ENCODE peak calls at places on chromosomes 1 and 21, in six cellular contexts. C is Caki2; I is stimulated activated naive B cell treated with anti-CD40 and anti-IgM and Interleukin-4, amounts not matched to agents 10 μg/mL and 1 μg/mL and 100 μg/mL, for 72 hours; T is left ventricle myocardium inferior; Z is activated CD4-positive, CD25-positive, alpha-beta regulatory T cell treated with anti-CD3 and anti-CD28 coated beads, Interleukin-2, amount 50 U/mL, for 16 hours; E is ELR. L is an unnamed sample.

GRCh38 chr1:118716775-118717174 is 271.4 kb downstream of the TBX15 start:
- DNase-seq in I (no peak), T (no peak), E (peak), Z (no peak), C (no peak), L (no peak)

GRCh38 chr1:5519366-5520135 is 472.7 kb downstream of the NPHP4 start:
- DNase-seq in I (no peak), T (no peak), E (no peak), C (no peak), Z (no peak), L (peak)

GRCh38 chr1:91569411-91570104 is 68.9 kb downstream of the CDC7 start:
- DNase-seq in E (peak), C (peak), Z (no peak), I (no peak), T (peak), L (no peak)

GRCh38 chr21:27825035-27825434 is 858.1 kb upstream of the ADAMTS5 start:
- DNase-seq in T (no peak), E (no peak), Z (no peak), C (no peak), I (no peak), L (no peak)

GRCh38 chr1:221013691-221014293 is 134.5 kb downstream of the HLX start:
- DNase-seq in C (no peak), E (no peak), Z (no peak), T (no peak), I (no peak), L (no peak)

GRCh38 chr1:148383966-148384365 is 99.1 kb downstream of the PPIAL4G start:
- DNase-seq in E (no peak), C (no peak), T (no peak), I (no peak), Z (no peak), L (no peak)

GRCh38 chr1:156922986-156923564 is 2.6 kb downstream of the LRRC71 start:
- DNase-seq in E (no peak), I (no peak), T (no peak), Z (no peak), C (no peak), L (no peak)

GRCh38 chr1:16383917-16384316 is 16.9 kb downstream of the SZRD1 start:
- DNase-seq in C (no peak), Z (no peak), I (no peak), E (peak), T (no peak), L (no peak)

GRCh38 chr1:106498238-106498637 is 558.2 kb upstream of the PRMT6 start:
- DNase-seq in E (peak), T (no peak), I (no peak), C (no peak), Z (no peak), L (no peak)

GRCh38 chr1:235078480-235078803 is 50.2 kb downstream of the TOMM20 start:
- DNase-seq in I (no peak), E (no peak), T (no peak), C (no peak), Z (no peak), L (no peak)

GRCh38 chr1:93977546-93977945 is 68.3 kb upstream of the GCLM start:
- DNase-seq in I (no peak), Z (no peak), T (no peak), E (peak), C (no peak), L (no peak)

GRCh38 chr21:35048183-35048601 is 910 bp downstream of the RUNX1 start:
- DNase-seq in C (no peak), I (no peak), T (no peak), E (peak), Z (no peak), L (no peak)

GRCh38 chr1:218451415-218451814 is 106.3 kb downstream of the TGFB2 start:
- DNase-seq in T (no peak), E (no peak), C (no peak), Z (no peak), I (no peak), L (no peak)

L was measured in osteocyte.